ENCODE peak calls at places on chromosomes 6 and 20, in eight cellular contexts. Q, L, H, R, Z, E, O and N are unnamed samples.

GRCh38 chr6:125906158-125906998 is 50.2 kb upstream of the HINT3 start:
- DNase-seq in Q (peak), L (no peak), H (peak), R (peak), Z (no peak), E (peak), O (peak), N (peak)

GRCh38 chr6:30013296-30013922 is 47.7 kb upstream of the POLR1H start:
- DNase-seq in Q (peak), L (peak), H (no peak), R (peak), Z (no peak), E (peak), O (peak), N (peak)

GRCh38 chr6:39130691-39131090 is 15.7 kb upstream of the SAYSD1 start:
- DNase-seq in Q (no peak), L (no peak), H (no peak), R (no peak), Z (no peak), E (no peak), O (no peak), N (no peak)

GRCh38 chr6:28809947-28810654 is 113.7 kb downstream of the TRIM27 start:
- DNase-seq in Q (no peak), L (no peak), H (no peak), R (no peak), Z (no peak), E (no peak), O (peak), N (no peak)

GRCh38 chr6:128432394-128432793 is 88.0 kb downstream of the PTPRK start:
- DNase-seq in Q (peak), L (no peak), H (no peak), R (no peak), Z (no peak), E (no peak), O (no peak), N (peak)

GRCh38 chr20:49426873-49427272 is 55.6 kb downstream of the KCNB1 start:
- DNase-seq in Q (no peak), L (no peak), H (no peak), R (no peak), Z (no peak), E (no peak), O (no peak), N (no peak)

GRCh38 chr6:96520039-96520850 is 1.4 kb upstream of the UFL1 start:
- DNase-seq in Q (no peak), L (no peak), H (peak), R (no peak), Z (no peak), E (no peak), O (no peak), N (peak)

GRCh38 chr20:57513199-57513598 is 11.7 kb downstream of the CTCFL start:
- DNase-seq in Q (no peak), L (no peak), H (no peak), R (no peak), Z (no peak), E (no peak), O (no peak), N (no peak)

GRCh38 chr6:161837854-161838253 is 564.0 kb upstream of the AGPAT4 start:
- DNase-seq in Q (no peak), L (no peak), H (no peak), R (no peak), Z (no peak), E (no peak), O (no peak), N (no peak)

GRCh38 chr6:89528865-89529264 is 95.9 kb downstream of the ANKRD6 start:
- DNase-seq in Q (no peak), L (no peak), H (no peak), R (no peak), Z (no peak), E (no peak), O (no peak), N (no peak)

GRCh38 chr6:148364056-148364844 is 21.6 kb downstream of the SASH1 start:
- DNase-seq in Q (no peak), L (no peak), H (no peak), R (no peak), Z (no peak), E (no peak), O (no peak), N (peak)

GRCh38 chr20:20024942-20025341 is 7.8 kb downstream of the NAA20 start:
- DNase-seq in Q (no peak), L (no peak), H (no peak), R (no peak), Z (no peak), E (no peak), O (no peak), N (no peak)

GRCh38 chr20:23441850-23442313 is 2.4 kb downstream of the CSTL1 start:
- DNase-seq in Q (peak), L (peak), H (peak), R (peak), Z (peak), E (peak), O (peak), N (peak)

GRCh38 chr6:112912351-112913101 is 565.4 kb downstream of the RFPL4B start:
- DNase-seq in Q (no peak), L (no peak), H (no peak), R (no peak), Z (no peak), E (no peak), O (no peak), N (peak)

GRCh38 chr6:89350281-89351037 is 2.1 kb downstream of the UBE2J1 start:
- DNase-seq in Q (no peak), L (no peak), H (no peak), R (no peak), Z (no peak), E (no peak), O (no peak), N (peak)

GRCh38 chr20:23235173-23236027 is 115.2 kb upstream of the NXT1 start:
- DNase-seq in Q (peak), L (peak), H (peak), R (peak), Z (no peak), E (peak), O (peak), N (peak)

GRCh38 chr20:20721489-20721888 is 9.0 kb upstream of the RALGAPA2 start:
- DNase-seq in Q (no peak), L (no peak), H (no peak), R (no peak), Z (no peak), E (no peak), O (no peak), N (no peak)

GRCh38 chr20:23314714-23315498 is 35.7 kb upstream of the NXT1 start:
- DNase-seq in Q (no peak), L (no peak), H (no peak), R (no peak), Z (no peak), E (no peak), O (no peak), N (no peak)

GRCh38 chr6:13288969-13289391 is 39.4 kb downstream of the TBC1D7 start:
- DNase-seq in Q (no peak), L (no peak), H (no peak), R (no peak), Z (no peak), E (no peak), O (no peak), N (no peak)

GRCh38 chr6:12875061-12875460 is 158.5 kb downstream of the PHACTR1 start:
- DNase-seq in Q (no peak), L (no peak), H (no peak), R (no peak), Z (no peak), E (no peak), O (no peak), N (no peak)

GRCh38 chr20:49115565-49115964 is 69.5 kb downstream of the CSE1L start:
- DNase-seq in Q (no peak), L (no peak), H (no peak), R (no peak), Z (no peak), E (no peak), O (no peak), N (no peak)

GRCh38 chr6:95866732-95867131 is 149.0 kb upstream of the FUT9 start:
- DNase-seq in Q (no peak), L (peak), H (peak), R (peak), Z (no peak), E (peak), O (no peak), N (no peak)

GRCh38 chr6:36956111-36956820 is 1.7 kb downstream of the PI16 start:
- DNase-seq in Q (no peak), L (no peak), H (no peak), R (no peak), Z (no peak), E (no peak), O (no peak), N (peak)

GRCh38 chr20:17795449-17796095 is 95.8 kb downstream of the BANF2 start:
- DNase-seq in Q (no peak), L (no peak), H (no peak), R (no peak), Z (no peak), E (no peak), O (no peak), N (no peak)
- TF ChIP-seq MAX in Q (no peak), L (no peak), H (no peak), R (no peak), Z (no peak), E (no peak), O (no peak), N (no peak)

DNA sequence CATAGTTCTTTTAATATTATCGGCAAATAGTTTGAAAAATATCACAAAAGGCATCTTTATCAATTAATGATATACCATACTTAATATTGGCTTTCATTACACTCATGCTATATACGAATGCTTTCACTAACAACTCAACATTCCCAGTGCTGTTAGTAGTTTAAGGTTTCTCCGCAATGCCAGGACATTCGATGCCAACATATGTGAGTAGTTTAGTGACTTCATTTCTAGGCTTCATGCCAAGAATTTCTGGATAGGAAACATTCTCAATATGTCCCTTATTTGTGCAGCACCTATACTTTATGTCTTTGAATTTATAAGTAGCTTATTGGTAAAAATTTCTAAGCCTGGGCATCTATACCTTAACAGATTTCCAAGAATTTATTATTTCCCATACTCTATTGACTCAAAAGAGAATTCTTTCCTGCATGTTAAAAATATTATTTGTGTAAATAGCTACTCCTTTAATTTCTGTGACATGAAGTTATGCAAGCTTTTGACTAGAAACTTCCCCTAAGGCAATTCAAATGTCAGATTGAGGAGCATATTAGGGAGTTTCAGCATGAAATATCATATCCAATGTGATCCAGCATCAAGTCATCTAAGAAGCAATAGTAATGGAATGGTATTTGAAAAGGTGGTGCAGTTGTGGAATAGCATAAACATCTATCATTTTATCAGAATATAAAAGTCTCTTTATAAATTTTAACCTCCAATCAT is 236.0 kb upstream of the STXBP5 start:
- DNase-seq in Q (no peak), L (no peak), H (no peak), R (peak), Z (no peak), E (no peak), O (no peak), N (peak)
- H3K4me2 ChIP-seq in Q (no peak), L (no peak), H (no peak), R (peak), Z (no peak), E (no peak), O (no peak), N (no peak)

DNA sequence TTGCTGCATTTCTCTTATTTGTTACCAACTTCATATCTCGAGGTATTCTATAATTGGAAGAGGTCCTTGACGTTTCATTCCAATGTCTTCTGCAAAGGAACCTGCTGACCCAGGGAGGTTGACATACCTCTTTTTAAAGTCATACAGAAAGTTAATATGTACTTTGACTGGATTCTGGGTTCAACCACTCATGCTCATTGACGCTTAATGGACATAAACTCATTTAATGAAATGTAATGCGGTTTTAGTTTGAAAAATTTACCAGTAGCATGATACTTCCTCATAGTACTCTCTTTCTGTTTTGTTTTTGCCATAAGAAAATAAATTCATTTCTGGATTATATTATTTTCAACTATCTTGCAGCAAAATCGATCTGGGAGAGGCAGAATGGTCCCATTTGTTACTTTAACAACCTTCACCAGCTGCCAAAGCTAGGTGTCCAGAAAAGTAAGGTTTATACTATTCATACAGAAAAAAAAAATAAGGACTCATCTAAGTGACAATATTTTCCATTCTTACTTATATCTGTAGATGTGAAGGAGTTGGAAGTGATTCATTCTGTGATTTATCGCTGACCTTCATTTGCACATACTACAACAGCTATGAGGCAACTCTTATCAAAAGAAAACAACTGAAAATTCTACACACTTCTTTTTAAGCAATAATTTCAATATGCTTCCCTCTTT is 101.6 kb downstream of the ATXN1 start:
- DNase-seq in Q (no peak), L (no peak), H (no peak), R (no peak), Z (no peak), E (no peak), O (no peak), N (peak)
- TF ChIP-seq MAX in Q (no peak), L (no peak), H (no peak), R (no peak), Z (no peak), E (no peak), O (no peak), N (no peak)

GRCh38 chr6:158284340-158285210 is 27.7 kb upstream of the TULP4 start:
- DNase-seq in Q (peak), L (no peak), H (no peak), R (no peak), Z (no peak), E (no peak), O (no peak), N (no peak)

GRCh38 chr6:158287047-158287446 is 25.2 kb upstream of the TULP4 start:
- DNase-seq in Q (no peak), L (no peak), H (no peak), R (no peak), Z (no peak), E (no peak), O (no peak), N (no peak)

GRCh38 chr6:158283304-158284005 is 28.8 kb upstream of the TULP4 start:
- DNase-seq in Q (peak), L (peak), H (no peak), R (no peak), Z (no peak), E (no peak), O (no peak), N (no peak)

GRCh38 chr6:158285321-158285960 is 26.8 kb upstream of the TULP4 start:
- DNase-seq in Q (no peak), L (no peak), H (no peak), R (no peak), Z (no peak), E (no peak), O (no peak), N (peak)

GRCh38 chr6:158286413-158286812 is 25.9 kb upstream of the TULP4 start:
- DNase-seq in Q (no peak), L (no peak), H (no peak), R (no peak), Z (no peak), E (no peak), O (no peak), N (peak)
- H3K4me2 ChIP-seq in Q (no peak), L (no peak), H (no peak), R (peak), Z (no peak), E (no peak), O (no peak), N (peak)

GRCh38 chr20:36096404-36096799 is 58.1 kb upstream of the EPB41L1 start:
- DNase-seq in Q (no peak), L (no peak), H (no peak), R (no peak), Z (no peak), E (no peak), O (peak), N (no peak)

GRCh38 chr20:36099106-36099505 is 55.4 kb upstream of the EPB41L1 start:
- DNase-seq in Q (no peak), L (no peak), H (no peak), R (no peak), Z (no peak), E (no peak), O (no peak), N (no peak)

GRCh38 chr20:36097751-36098151 is 56.8 kb upstream of the EPB41L1 start:
- DNase-seq in Q (no peak), L (peak), H (no peak), R (no peak), Z (no peak), E (no peak), O (no peak), N (peak)

GRCh38 chr20:36098364-36098763 is 56.2 kb upstream of the EPB41L1 start:
- DNase-seq in Q (no peak), L (no peak), H (no peak), R (no peak), Z (peak), E (no peak), O (no peak), N (peak)

DNA sequence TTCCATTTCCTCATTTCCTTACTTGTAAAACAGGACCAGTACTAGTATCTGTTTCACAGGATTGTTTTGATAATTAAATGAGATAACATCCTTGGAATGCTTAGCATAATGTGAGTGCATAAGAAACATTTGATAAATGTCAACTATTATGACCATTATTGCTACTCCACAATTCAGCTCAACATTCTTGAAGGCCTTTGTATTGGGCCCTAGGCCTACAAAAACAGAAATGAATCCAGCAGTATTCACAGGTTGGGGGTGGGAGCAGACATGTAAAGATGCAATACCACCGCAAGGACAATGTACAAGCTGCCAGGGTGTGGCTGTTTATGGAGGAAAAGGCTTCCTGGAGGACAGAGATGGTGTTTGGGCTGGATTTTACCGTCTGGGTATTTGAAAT is 57.2 kb upstream of the EPB41L1 start:
- DNase-seq in Q (no peak), L (no peak), H (no peak), R (no peak), Z (no peak), E (no peak), O (no peak), N (peak)
- TF ChIP-seq MAX in Q (no peak), L (no peak), H (no peak), R (no peak), Z (no peak), E (no peak), O (no peak), N (no peak)

GRCh38 chr6:105428342-105428957 is 25.6 kb upstream of the PREP start:
- DNase-seq in Q (no peak), L (no peak), H (peak), R (no peak), Z (no peak), E (peak), O (no peak), N (peak)
- H3K4me2 ChIP-seq in Q (no peak), L (no peak), H (peak), R (no peak), Z (no peak), E (peak), O (no peak), N (peak)